ENCODE peak calls at places on chromosomes 12 and 14, in five cellular contexts. H is tibial artery, G is esophagus muscularis mucosa, F is SK-N-SH, V is PC-3. M is an unnamed sample. For H3K4me1, the result is how much of the 10 kb centered on the place peaks cover.

GRCh38 chr12:67650528-67651379 is 2.2 kb downstream of the DYRK2 start:
- DNase-seq in F (no peak), H (no peak), V (peak), G (no peak), M (no peak)

GRCh38 chr12:63206494-63206893 is 55.5 kb upstream of the AVPR1A start:
- DNase-seq in H (no peak), G (no peak), V (no peak), F (no peak), M (no peak)

GRCh38 chr12:82708056-82708455 is 21.4 kb downstream of the TMTC2 start:
- DNase-seq in H (no peak), F (no peak), V (no peak), G (no peak), M (no peak)

GRCh38 chr14:99574099-99574880 is 29.7 kb downstream of the CCDC85C start:
- DNase-seq in H (no peak), F (peak), V (peak), G (no peak), M (no peak)

GRCh38 chr12:94714378-94714777 is 64.0 kb upstream of the TMCC3 start:
- DNase-seq in G (no peak), V (peak), H (no peak), F (no peak), M (no peak)

GRCh38 chr14:59829941-59830734 is 40.4 kb downstream of the RTN1 start:
- DNase-seq in H (no peak), F (no peak), V (peak), G (no peak), M (no peak)

GRCh38 chr14:53964249-53964648 is 7.6 kb upstream of the BMP4 start:
- DNase-seq in G (no peak), F (no peak), H (no peak), V (no peak), M (no peak)

GRCh38 chr14:36356862-36357261 is 36.4 kb upstream of the MBIP start:
- DNase-seq in F (no peak), V (no peak), G (no peak), H (no peak), M (no peak)

GRCh38 chr14:76639606-76640272 is 121.5 kb upstream of the VASH1 start:
- DNase-seq in F (no peak), H (no peak), V (no peak), G (no peak), M (no peak)

GRCh38 chr14:105018414-105018813 is 2.5 kb downstream of the CDCA4 start:
- DNase-seq in G (no peak), F (no peak), V (no peak), H (no peak), M (no peak)

GRCh38 chr14:105022276-105022670 is 1.4 kb upstream of the CDCA4 start:
- DNase-seq in G (no peak), V (peak), F (no peak), H (no peak), M (no peak)

GRCh38 chr14:105021656-105022275 is 883 bp upstream of the CDCA4 start:
- DNase-seq in F (peak), G (no peak), H (no peak), V (peak), M (no peak)

GRCh38 chr14:105020815-105021655 is at the start of gene CDCA4:
- DNase-seq in V (peak), F (peak), H (peak), G (peak), M (peak)

DNA sequence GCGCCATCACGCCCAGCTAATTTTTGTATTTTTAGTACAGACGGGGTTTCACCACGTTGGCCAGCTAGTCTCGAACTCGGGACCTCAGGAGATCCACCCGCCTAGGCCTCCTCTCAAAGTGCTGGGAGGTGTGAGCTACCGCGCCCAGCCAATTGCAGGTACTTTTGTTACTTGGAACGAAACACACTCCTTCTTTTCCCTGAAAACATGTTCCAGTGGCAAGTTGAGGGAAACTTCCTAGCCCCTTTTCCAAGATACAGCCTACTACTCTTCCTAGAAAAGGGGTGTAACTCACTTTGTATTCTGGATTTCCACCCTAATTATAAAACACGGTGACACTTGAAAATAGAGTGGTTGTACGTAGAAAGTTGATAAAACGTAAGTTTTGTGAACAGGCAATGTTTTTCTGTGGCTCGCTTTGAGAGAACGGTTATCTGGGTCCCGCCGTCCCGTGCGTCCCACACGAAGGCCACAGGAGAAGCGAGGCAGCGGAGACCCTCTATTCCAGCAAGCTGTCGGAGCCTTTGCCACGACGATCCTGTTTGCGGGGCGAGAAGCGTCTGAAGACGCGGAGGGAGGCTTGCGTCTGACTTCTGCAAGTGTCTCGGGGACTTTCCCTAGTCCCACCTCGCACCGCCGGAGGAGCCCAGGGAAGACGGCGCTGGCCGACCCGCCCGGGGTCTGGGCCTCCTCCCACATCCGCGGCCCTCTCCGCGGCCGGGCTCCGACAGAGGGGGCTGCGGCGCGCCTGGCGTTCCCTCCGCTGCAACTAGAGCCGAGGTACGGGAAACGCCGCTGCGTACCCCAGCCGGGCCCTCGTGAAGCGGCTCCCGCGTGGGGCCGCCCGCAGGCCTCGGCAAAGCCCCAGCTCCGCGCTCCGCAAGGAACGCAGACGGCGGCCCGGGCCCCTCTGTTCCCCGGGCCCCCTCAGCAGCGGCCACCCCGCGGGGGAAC is 745 bp downstream of the CDCA4 start:
- DNase-seq in G (no peak), V (no peak), H (no peak), F (no peak), M (peak)
- H3K4me1 ChIP-seq in G (under half), V (half or more), H (under half), F (under half), M (under half)

GRCh38 chr14:21106191-21106505 is 5.3 kb downstream of the TMEM253 start:
- DNase-seq in H (no peak), V (no peak), F (no peak), G (no peak), M (no peak)
- H3K4me3 ChIP-seq in H (no peak), V (no peak), F (no peak), G (no peak), M (no peak)

DNA sequence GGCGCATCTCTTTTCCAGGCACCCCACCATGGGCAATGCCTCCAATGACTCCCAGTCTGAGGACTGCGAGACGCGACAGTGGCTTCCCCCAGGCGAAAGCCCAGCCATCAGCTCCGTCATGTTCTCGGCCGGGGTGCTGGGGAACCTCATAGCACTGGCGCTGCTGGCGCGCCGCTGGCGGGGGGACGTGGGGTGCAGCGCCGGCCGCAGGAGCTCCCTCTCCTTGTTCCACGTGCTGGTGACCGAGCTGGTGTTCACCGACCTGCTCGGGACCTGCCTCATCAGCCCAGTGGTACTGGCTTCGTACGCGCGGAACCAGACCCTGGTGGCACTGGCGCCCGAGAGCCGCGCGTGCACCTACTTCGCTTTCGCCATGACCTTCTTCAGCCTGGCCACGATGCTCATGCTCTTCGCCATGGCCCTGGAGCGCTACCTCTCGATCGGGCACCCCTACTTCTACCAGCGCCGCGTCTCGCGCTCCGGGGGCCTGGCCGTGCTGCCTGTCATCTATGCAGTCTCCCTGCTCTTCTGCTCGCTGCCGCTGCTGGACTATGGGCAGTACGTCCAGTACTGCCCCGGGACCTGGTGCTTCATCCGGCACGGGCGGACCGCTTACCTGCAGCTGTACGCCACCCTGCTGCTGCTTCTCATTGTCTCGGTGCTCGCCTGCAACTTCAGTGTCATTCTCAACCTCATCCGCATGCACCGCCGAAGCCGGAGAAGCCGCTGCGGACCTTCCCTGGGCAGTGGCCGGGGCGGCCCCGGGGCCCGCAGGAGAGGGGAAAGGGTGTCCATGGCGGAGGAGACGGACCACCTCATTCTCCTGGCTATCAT is 626 bp downstream of the PTGER2 start:
- DNase-seq in G (no peak), H (no peak), F (peak), V (no peak), M (peak)
- H3K27ac ChIP-seq in G (peak), H (no peak), F (no peak), V (no peak), M (no peak)

DNA sequence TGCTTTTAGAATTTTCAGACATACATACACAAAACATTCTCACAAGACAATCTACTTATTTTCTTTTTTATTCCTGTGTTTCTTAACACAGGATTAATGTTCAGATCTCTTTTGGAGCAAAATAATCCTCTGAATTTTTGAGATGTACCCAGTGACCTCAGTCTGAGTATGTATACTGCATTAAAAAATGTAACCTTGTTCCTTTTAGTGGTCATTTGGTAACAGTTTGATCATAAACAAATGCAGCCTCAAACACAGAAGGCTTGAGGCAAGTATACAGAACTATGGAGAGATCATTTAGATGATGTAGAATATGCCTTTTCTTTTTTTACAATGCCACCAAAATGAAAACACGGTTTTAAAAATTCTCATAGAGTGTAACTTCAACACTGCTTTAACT is 9.7 kb downstream of the HIF1A start:
- DNase-seq in F (no peak), G (no peak), V (no peak), H (no peak), M (no peak)
- H3K4me1 ChIP-seq in F (under half), G (under half), V (under half), H (under half), M (under half)

DNA sequence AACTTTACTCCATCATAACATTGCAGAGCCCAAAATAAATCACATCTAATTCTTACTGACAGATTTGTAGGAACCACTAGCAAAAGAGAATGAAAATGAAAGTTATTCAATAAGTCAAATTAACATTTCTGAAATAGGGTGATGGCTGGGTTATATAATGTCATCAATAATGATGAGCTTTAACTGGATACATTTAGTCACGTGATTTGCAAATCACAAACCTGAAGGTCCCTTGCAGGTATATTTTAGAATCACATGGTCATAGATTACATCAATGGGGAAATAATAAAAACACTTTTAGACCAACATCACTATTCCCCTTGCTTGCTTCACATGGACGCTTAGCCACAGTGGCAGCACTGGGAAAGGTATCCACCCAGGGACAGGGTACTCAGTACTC is 86.7 kb downstream of the PRIMA1 start:
- DNase-seq in H (no peak), F (no peak), G (no peak), V (no peak), M (no peak)
- H3K4me3 ChIP-seq in H (no peak), F (no peak), G (no peak), V (no peak), M (no peak)

GRCh38 chr14:38716871-38717270 is 386.2 kb downstream of the SEC23A start:
- DNase-seq in H (no peak), F (peak), V (peak), G (no peak), M (no peak)
- H3K27ac ChIP-seq in H (no peak), F (no peak), V (no peak), G (no peak), M (no peak)

DNA sequence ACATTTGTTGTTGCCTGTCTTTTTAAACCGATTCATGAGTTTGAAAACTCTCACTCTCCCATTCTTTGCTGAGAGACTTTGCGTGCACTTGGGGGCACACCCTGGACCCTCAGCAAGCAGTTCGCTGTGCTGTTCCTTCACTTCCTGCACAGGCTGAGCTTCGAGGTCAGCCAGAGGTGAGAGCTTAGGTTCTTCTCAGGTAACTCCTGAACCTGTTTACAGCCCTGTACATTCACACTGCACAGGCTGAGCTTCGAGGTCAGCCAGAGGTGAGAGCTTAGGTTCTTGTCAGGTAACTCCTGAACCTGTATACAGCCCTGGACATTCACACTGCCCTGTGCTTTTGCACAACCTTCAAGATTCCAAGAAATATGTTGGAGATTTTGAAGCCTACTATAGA is 9.8 kb upstream of the CLECL1 start:
- DNase-seq in V (no peak), G (no peak), F (no peak), H (no peak), M (no peak)
- H3K4me1 ChIP-seq in V (under half), G (under half), F (under half), H (under half), M (under half)

GRCh38 chr12:6635856-6636521 is at the start of gene LPAR5:
- DNase-seq in F (peak), V (peak), H (peak), G (no peak), M (no peak)
- H3K4me3 ChIP-seq in F (no peak), V (peak), H (no peak), G (no peak), M (no peak)

GRCh38 chr14:74648643-74649042 is 36.6 kb upstream of the LTBP2 start:
- DNase-seq in H (no peak), F (no peak), V (no peak), G (no peak), M (no peak)
- H3K27ac ChIP-seq in H (peak), F (no peak), V (no peak), G (no peak), M (peak)